ENCODE peak calls at places on chromosomes 11 and 22, in seven cellular contexts. S is WTC11, M is nephron progenitor cell, D is AG09309, F is bronchial epithelial cell, W is retinal pigment epithelial cell, U is BJ. Z is an unnamed sample.

GRCh38 chr11:2898366-2899079 is 12.9 kb upstream of the CDKN1C start:
- DNase-seq in F (peak), M (no peak), W (peak), D (peak), S (no peak), U (no peak), Z (peak)

GRCh38 chr22:41925783-41926460 is 684 bp downstream of the TNFRSF13C start:
- DNase-seq in M (peak), F (no peak), D (no peak), U (no peak), W (no peak), S (peak), Z (peak)

GRCh38 chr11:86990520-86990919 is 35.3 kb upstream of the FZD4 start:
- DNase-seq in U (peak), W (peak), D (peak), S (no peak), M (no peak), F (peak), Z (no peak)

GRCh38 chr11:117828641-117829368 is 4.3 kb upstream of the FXYD2 start:
- DNase-seq in U (no peak), D (no peak), M (no peak), W (peak), S (no peak), F (peak), Z (peak)

GRCh38 chr11:20211691-20212090 is 51.4 kb upstream of the DBX1 start:
- DNase-seq in W (no peak), S (no peak), M (no peak), D (no peak), U (no peak), F (no peak), Z (no peak)

GRCh38 chr11:96155627-96156378 is 187.2 kb downstream of the MAML2 start:
- DNase-seq in W (no peak), F (peak), D (peak), M (no peak), U (peak), S (peak), Z (peak)

GRCh38 chr11:10407055-10407454 is 48.0 kb upstream of the AMPD3 start:
- DNase-seq in D (no peak), S (no peak), M (no peak), F (peak), W (no peak), U (no peak), Z (no peak)

GRCh38 chr11:77471520-77472234 is 2.2 kb downstream of the PAK1 start:
- DNase-seq in S (peak), W (no peak), U (no peak), M (peak), D (no peak), F (peak), Z (peak)

GRCh38 chr11:32829157-32829679 is 509 bp upstream of the PRRG4 start:
- DNase-seq in S (no peak), F (peak), W (no peak), U (no peak), M (no peak), D (no peak), Z (peak)

DNA sequence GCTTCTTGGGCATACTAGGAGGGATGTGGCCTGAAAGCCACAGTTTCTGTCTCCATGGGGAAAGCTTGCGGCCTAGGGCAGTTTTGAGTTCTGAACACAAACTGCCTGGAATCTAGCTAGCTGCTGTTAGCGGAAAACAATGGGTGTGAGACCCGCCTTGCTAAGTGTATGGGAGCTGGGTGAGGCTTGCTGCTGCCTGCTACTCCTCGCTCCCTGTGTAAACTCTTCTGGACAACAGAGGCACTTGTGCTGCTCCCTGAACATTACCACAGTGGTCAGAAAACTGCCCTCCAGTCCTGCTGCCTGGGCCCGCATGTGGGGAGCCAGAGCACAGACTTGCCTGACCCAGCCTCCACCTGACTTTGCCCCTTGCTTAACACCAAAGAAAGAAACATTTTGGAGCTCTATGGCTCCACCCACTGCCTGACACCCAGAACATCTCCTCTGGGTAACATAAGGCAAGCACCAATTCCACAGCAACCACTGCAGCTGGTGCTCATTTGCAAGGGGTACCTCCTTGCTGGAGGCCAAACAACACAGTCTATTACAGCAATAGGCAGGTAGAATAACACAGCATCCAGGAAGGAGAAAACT is 766.3 kb upstream of the RAG2 start:
- DNase-seq in U (no peak), F (no peak), W (no peak), D (no peak), M (no peak), S (no peak), Z (no peak)
- TF ChIP-seq CTCF in U (no peak), F (no peak), W (no peak), D (no peak), M (no peak), S (no peak), Z (no peak)

GRCh38 chr22:39997939-39998726 is 3.4 kb downstream of the FAM83F start:
- DNase-seq in F (peak), S (peak), W (no peak), D (no peak), U (no peak), M (peak), Z (no peak)

GRCh38 chr22:40000171-40000570 is 5.4 kb downstream of the FAM83F start:
- DNase-seq in U (no peak), M (no peak), D (no peak), S (no peak), F (no peak), W (no peak), Z (no peak)

GRCh38 chr22:40001104-40001503 is 6.3 kb downstream of the FAM83F start:
- DNase-seq in W (no peak), U (no peak), M (no peak), D (no peak), S (no peak), F (no peak), Z (no peak)

GRCh38 chr22:39997421-39997820 is 2.7 kb downstream of the FAM83F start:
- DNase-seq in S (no peak), W (no peak), D (no peak), M (no peak), F (no peak), U (no peak), Z (no peak)

GRCh38 chr22:39999144-39999757 is 4.5 kb downstream of the FAM83F start:
- DNase-seq in W (no peak), U (no peak), M (peak), S (no peak), D (no peak), F (peak), Z (no peak)
- TF ChIP-seq CTCF in W (no peak), U (no peak), M (no peak), S (no peak), D (no peak), F (peak), Z (no peak)

GRCh38 chr11:92035488-92035887 is 189.1 kb upstream of the FAT3 start:
- DNase-seq in M (no peak), F (peak), U (no peak), S (no peak), D (no peak), W (no peak), Z (no peak)
- TF ChIP-seq CTCF in M (no peak), F (no peak), U (no peak), S (no peak), D (no peak), W (no peak), Z (no peak)

GRCh38 chr22:19038164-19038546 is 84.1 kb downstream of the DGCR2 start:
- DNase-seq in W (no peak), S (peak), D (no peak), F (no peak), M (no peak), U (no peak), Z (no peak)

GRCh38 chr22:19037282-19038163 is 84.7 kb downstream of the DGCR2 start:
- DNase-seq in S (peak), F (no peak), D (no peak), W (no peak), U (no peak), M (no peak), Z (no peak)

GRCh38 chr22:19036229-19036522 is 86.0 kb downstream of the DGCR2 start:
- DNase-seq in M (no peak), F (no peak), W (no peak), D (no peak), S (no peak), U (no peak), Z (no peak)

GRCh38 chr22:19036523-19037273 is 85.5 kb downstream of the DGCR2 start:
- DNase-seq in F (no peak), S (peak), U (no peak), W (no peak), M (no peak), D (no peak), Z (no peak)

DNA sequence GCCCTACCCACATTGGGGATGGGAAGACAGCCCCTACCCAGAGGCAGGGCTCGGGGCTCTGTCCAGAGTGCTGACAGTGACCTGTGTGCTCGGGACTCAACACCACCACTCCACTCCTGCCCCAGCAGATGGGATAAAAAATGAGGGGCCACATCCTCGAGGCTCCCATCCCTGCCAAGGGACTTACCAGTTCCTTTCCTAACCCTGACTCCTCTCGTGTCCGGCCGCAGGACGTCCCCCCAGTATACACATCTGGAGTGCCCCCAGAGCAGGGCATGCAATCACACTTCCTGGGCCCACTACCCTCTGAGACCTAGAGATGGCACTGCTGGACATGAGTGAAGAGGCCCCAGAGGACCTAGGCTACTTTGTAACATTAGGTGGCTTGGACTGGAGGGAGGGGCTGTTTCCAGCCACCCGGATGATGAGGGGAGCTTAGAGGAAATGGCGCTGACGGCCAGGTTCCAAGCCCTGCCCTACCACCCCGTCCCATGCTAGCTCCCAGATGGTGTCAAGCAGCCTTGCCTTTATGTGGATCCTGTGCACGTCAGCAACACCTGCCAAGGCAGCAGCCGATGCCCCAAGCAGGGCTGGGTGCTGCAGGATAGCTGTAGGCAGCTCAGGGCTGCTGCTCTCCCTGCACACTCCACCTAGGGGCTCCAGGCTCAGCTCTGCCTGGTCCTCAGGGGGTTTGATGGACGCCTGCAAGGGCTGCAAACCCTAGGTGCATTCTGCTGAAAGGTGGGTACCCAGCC is 86.6 kb downstream of the DGCR2 start:
- DNase-seq in W (no peak), D (no peak), F (no peak), M (peak), S (peak), U (no peak), Z (no peak)
- TF ChIP-seq CTCF in W (peak), D (no peak), F (no peak), M (no peak), S (no peak), U (no peak), Z (no peak)